ENCODE peak calls at places on chromosomes 13 and 19, in four cellular contexts. G, S, I and B are unnamed samples.

GRCh38 chr13:106367361-106367781 is 168.1 kb downstream of the EFNB2 start:
- DNase-seq in G (no peak), S (no peak), I (no peak), B (no peak)

GRCh38 chr13:26679945-26680516 is 80.6 kb downstream of the GPR12 start:
- DNase-seq in G (no peak), S (no peak), I (no peak), B (no peak)

GRCh38 chr19:55703790-55704215 is 28.8 kb downstream of the EPN1 start:
- DNase-seq in G (no peak), S (peak), I (peak), B (no peak)

GRCh38 chr19:2550431-2551171 is 74.7 kb downstream of the GADD45B start:
- DNase-seq in G (no peak), S (no peak), I (no peak), B (no peak)

GRCh38 chr13:25180795-25181537 is 8.9 kb upstream of the AMER2 start:
- DNase-seq in G (no peak), S (no peak), I (no peak), B (no peak)

GRCh38 chr13:111620586-111620985 is 300.1 kb downstream of the TEX29 start:
- DNase-seq in G (no peak), S (no peak), I (no peak), B (no peak)

GRCh38 chr13:34250151-34250550 is 432.2 kb downstream of the RFC3 start:
- DNase-seq in G (no peak), S (no peak), I (no peak), B (no peak)

GRCh38 chr13:40362502-40362901 is 303.9 kb downstream of the FOXO1 start:
- DNase-seq in G (no peak), S (no peak), I (no peak), B (no peak)

GRCh38 chr13:30805603-30806011 is 70.3 kb downstream of the ALOX5AP start:
- DNase-seq in G (no peak), S (no peak), I (no peak), B (no peak)

GRCh38 chr19:38204096-38204495 is 19.9 kb downstream of the DPF1 start:
- DNase-seq in G (no peak), S (no peak), I (no peak), B (no peak)

GRCh38 chr19:56120371-56121179 is 520 bp downstream of the ZNF787 start:
- DNase-seq in G (no peak), S (peak), I (peak), B (no peak)

GRCh38 chr13:24220086-24220703 is 59.7 kb downstream of the SPATA13 start:
- DNase-seq in G (peak), S (no peak), I (peak), B (peak)

GRCh38 chr13:57846600-57847173 is 215.1 kb downstream of the PCDH17 start:
- DNase-seq in G (no peak), S (no peak), I (no peak), B (no peak)

GRCh38 chr13:25468330-25469178 is 96.8 kb downstream of the ATP8A2 start:
- DNase-seq in G (no peak), S (no peak), I (no peak), B (no peak)

GRCh38 chr13:25803626-25804025 is 248.2 kb downstream of the SHISA2 start:
- DNase-seq in G (no peak), S (no peak), I (no peak), B (no peak)

GRCh38 chr13:93547886-93548285 is 321.3 kb downstream of the GPC6 start:
- DNase-seq in G (no peak), S (no peak), I (no peak), B (no peak)

GRCh38 chr19:13692096-13692495 is 72.2 kb upstream of the MRI1 start:
- DNase-seq in G (peak), S (no peak), I (no peak), B (no peak)

GRCh38 chr19:18284710-18285430 is 3.4 kb upstream of the JUND start:
- DNase-seq in G (no peak), S (no peak), I (no peak), B (no peak)

GRCh38 chr13:93227280-93227905 is 786 bp downstream of the GPC6 start:
- DNase-seq in G (no peak), S (no peak), I (no peak), B (no peak)

GRCh38 chr19:18282021-18282787 is 782 bp upstream of the JUND start:
- DNase-seq in G (peak), S (no peak), I (no peak), B (no peak)

GRCh38 chr19:35689836-35690235 is 14.5 kb upstream of the ZBTB32 start:
- DNase-seq in G (no peak), S (no peak), I (no peak), B (no peak)

GRCh38 chr13:43376596-43376995 is 353.2 kb downstream of the DNAJC15 start:
- DNase-seq in G (no peak), S (no peak), I (no peak), B (no peak)

GRCh38 chr13:41008349-41008980 is 10.7 kb downstream of the ELF1 start:
- DNase-seq in G (peak), S (no peak), I (no peak), B (no peak)

GRCh38 chr13:108981407-108981806 is 352.0 kb downstream of the MYO16 start:
- DNase-seq in G (no peak), S (no peak), I (no peak), B (no peak)

GRCh38 chr13:20287976-20288375 is 55.9 kb upstream of the GJB6 start:
- DNase-seq in G (no peak), S (no peak), I (no peak), B (no peak)

GRCh38 chr13:98454389-98454881 is 122.5 kb downstream of the STK24 start:
- DNase-seq in G (peak), S (no peak), I (no peak), B (peak)

GRCh38 chr13:86848716-86849115 is 822.5 kb upstream of the SLITRK5 start:
- DNase-seq in G (no peak), S (no peak), I (no peak), B (no peak)

GRCh38 chr13:69524459-69525155 is 583.0 kb upstream of the ATXN8OS start:
- DNase-seq in G (no peak), S (no peak), I (no peak), B (no peak)

GRCh38 chr19:3618811-3619630 is 7.6 kb downstream of the CACTIN start:
- DNase-seq in G (no peak), S (peak), I (no peak), B (no peak)
- TF ChIP-seq CTCF in G (peak), S (peak), I (peak), B (no peak)

GRCh38 chr13:21620858-21621257 is 16.9 kb upstream of the MICU2 start:
- DNase-seq in G (no peak), S (no peak), I (no peak), B (no peak)

GRCh38 chr13:21619633-21620220 is 15.8 kb upstream of the MICU2 start:
- DNase-seq in G (no peak), S (no peak), I (no peak), B (no peak)

GRCh38 chr13:21625366-21625765 is 21.4 kb upstream of the MICU2 start:
- DNase-seq in G (no peak), S (no peak), I (no peak), B (peak)
- TF ChIP-seq CTCF in G (peak), S (no peak), I (peak), B (peak)

DNA sequence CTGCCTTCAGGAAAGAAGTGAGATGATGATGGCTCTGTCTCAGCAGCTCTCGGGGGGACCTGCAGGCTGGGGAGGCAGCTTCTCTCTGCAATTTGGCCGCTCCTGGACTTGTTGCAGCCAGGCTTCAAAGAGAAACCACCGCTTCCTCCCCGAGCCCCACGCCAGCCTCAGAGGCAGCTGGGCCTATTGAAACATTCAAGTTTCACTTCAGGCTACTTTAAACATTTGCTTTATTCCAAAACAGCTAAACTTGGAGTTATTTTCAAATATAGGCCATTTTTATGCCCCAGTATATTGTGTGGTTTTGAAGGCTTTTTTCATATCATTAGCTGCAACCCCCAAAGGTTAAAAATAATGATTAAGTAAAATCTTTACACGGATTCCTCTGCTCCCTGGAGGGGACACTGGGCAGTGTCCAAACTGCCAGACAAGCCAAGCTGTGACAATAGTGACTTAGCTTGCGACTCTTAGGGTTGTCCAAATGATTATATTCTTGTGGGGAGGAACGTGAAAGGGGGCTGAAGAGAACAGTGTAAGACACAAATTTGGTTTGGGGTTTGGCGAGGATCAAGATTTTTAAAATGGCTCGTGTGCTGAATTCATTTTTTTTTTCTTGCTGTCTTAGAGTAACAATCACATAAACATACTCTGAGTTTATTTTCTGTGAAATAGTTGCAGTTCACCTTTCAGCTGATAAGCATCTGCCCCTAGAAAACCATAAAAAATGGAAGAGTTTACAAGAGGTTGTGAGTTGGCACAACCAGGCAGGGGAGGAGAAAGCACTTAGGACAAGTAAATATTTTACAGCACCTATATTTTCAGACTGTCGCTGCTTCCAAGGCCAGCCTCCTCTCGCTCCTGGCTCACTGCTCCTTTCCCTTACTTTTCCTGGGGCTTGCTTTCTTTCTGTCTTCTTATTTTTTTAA is 330.6 kb downstream of the DLEU7 start:
- DNase-seq in G (no peak), S (peak), I (no peak), B (peak)
- TF ChIP-seq CTCF in G (no peak), S (no peak), I (no peak), B (no peak)

DNA sequence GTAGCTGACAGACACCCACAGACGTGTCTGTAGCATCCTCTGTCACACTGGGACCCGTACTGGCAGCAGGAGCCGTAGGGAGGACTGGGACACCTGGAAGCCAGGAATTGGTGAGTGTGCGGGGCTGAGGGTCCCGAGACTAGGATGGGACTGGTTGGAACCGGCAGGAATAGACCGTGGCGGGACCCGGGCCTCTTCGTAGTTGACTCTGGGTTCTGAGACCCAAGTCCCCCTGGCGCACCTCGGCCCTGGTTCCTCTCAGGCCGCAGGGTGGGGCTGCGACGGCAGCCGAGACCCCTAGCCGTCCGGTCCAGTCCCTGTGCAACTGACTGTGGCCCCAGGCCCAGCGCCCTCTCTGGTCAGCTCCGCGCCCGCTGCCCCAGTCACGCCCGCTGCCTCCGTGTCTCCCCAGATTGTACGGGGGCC is 64.7 kb downstream of the ZNF823 start:
- DNase-seq in G (no peak), S (no peak), I (no peak), B (no peak)
- TF ChIP-seq CTCF in G (no peak), S (no peak), I (no peak), B (no peak)

GRCh38 chr19:49489601-49490167 is 2.3 kb downstream of the RPL13A start:
- DNase-seq in G (no peak), S (no peak), I (no peak), B (no peak)
- TF ChIP-seq CTCF in G (no peak), S (no peak), I (no peak), B (peak)

GRCh38 chr19:32800757-32801156 is 68.8 kb downstream of the SLC7A9 start:
- DNase-seq in G (no peak), S (no peak), I (no peak), B (no peak)
- TF ChIP-seq CTCF in G (no peak), S (no peak), I (no peak), B (no peak)

GRCh38 chr19:39345956-39346355 is 3.7 kb downstream of the SAMD4B start:
- DNase-seq in G (no peak), S (no peak), I (no peak), B (no peak)
- TF ChIP-seq CTCF in G (peak), S (no peak), I (no peak), B (no peak)

GRCh38 chr19:53091855-53092254 is 11.4 kb downstream of the ZNF160 start:
- DNase-seq in G (no peak), S (no peak), I (no peak), B (no peak)

GRCh38 chr19:53088091-53088490 is 15.1 kb downstream of the ZNF160 start:
- DNase-seq in G (no peak), S (no peak), I (no peak), B (no peak)

GRCh38 chr19:53092723-53093122 is 10.5 kb downstream of the ZNF160 start:
- DNase-seq in G (no peak), S (no peak), I (no peak), B (no peak)

GRCh38 chr19:53094749-53095575 is 8.3 kb downstream of the ZNF160 start:
- DNase-seq in G (no peak), S (no peak), I (no peak), B (no peak)

GRCh38 chr19:53091413-53091812 is 11.8 kb downstream of the ZNF160 start:
- DNase-seq in G (no peak), S (no peak), I (no peak), B (no peak)
- TF ChIP-seq CTCF in G (no peak), S (no peak), I (no peak), B (no peak)

GRCh38 chr13:37375071-37375470 is 223.5 kb downstream of the POSTN start:
- DNase-seq in G (no peak), S (no peak), I (no peak), B (no peak)

GRCh38 chr13:37381502-37381901 is 217.1 kb downstream of the POSTN start:
- DNase-seq in G (no peak), S (no peak), I (no peak), B (no peak)

GRCh38 chr13:37375724-37376123 is 222.8 kb downstream of the POSTN start:
- DNase-seq in G (no peak), S (no peak), I (no peak), B (no peak)
- TF ChIP-seq CTCF in G (no peak), S (no peak), I (no peak), B (no peak)

DNA sequence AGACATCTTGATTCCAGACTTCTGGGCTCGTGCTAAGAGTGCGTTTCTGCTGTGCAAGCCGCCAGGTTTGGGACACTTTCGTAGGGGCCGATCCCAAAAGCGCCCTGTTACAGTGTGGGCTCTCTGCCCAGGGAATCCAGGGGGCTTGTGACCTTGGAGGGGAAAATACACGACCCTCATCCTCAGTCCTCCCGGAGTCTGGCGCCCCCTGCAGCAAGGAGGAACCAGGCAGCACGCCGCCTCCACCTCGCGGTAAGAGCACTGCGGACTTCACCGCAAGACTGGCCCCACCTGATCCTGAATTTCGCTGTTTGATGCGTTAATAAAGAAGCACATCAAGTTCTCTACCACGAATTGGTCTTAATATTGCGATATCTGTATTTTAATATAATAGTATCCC is 5.2 kb downstream of the POLRMT start:
- DNase-seq in G (no peak), S (no peak), I (no peak), B (no peak)
- TF ChIP-seq CTCF in G (peak), S (peak), I (no peak), B (no peak)